ENCODE peak calls at places on chromosomes 11 and 22, in eight cellular contexts. Y, U, T, E, K, P, R and J are unnamed samples.

GRCh38 chr11:128653828-128654231 is 40.0 kb upstream of the FLI1 start:
- DNase-seq in Y (no peak), U (peak), T (peak), E (no peak), K (no peak), P (peak), R (peak), J (peak)

GRCh38 chr11:113926273-113927183 is 21.9 kb downstream of the HTR3B start:
- DNase-seq in Y (no peak), U (no peak), T (no peak), E (no peak), K (no peak), P (no peak), R (no peak), J (no peak)

GRCh38 chr11:11635456-11635855 is 13.7 kb upstream of the GALNT18 start:
- DNase-seq in Y (no peak), U (no peak), T (no peak), E (no peak), K (no peak), P (no peak), R (no peak), J (no peak)

GRCh38 chr11:108340958-108341357 is 118.1 kb downstream of the ATM start:
- DNase-seq in Y (no peak), U (no peak), T (peak), E (no peak), K (no peak), P (no peak), R (peak), J (no peak)

GRCh38 chr11:44559207-44559943 is 6.1 kb upstream of the CD82 start:
- DNase-seq in Y (no peak), U (no peak), T (peak), E (no peak), K (no peak), P (no peak), R (peak), J (peak)

GRCh38 chr11:107882095-107882820 is 23.7 kb upstream of the SLC35F2 start:
- DNase-seq in Y (no peak), U (no peak), T (no peak), E (no peak), K (no peak), P (no peak), R (no peak), J (no peak)

GRCh38 chr11:118915941-118916841 is 9.5 kb downstream of the BCL9L start:
- DNase-seq in Y (peak), U (peak), T (peak), E (no peak), K (no peak), P (no peak), R (no peak), J (no peak)

GRCh38 chr11:117734596-117734995 is 62.4 kb downstream of the DSCAML1 start:
- DNase-seq in Y (no peak), U (no peak), T (no peak), E (no peak), K (no peak), P (no peak), R (peak), J (no peak)

GRCh38 chr22:28243539-28243938 is 324.5 kb upstream of the PITPNB start:
- DNase-seq in Y (no peak), U (no peak), T (no peak), E (peak), K (no peak), P (no peak), R (no peak), J (no peak)

GRCh38 chr11:86699036-86699791 is 26.8 kb upstream of the ME3 start:
- DNase-seq in Y (no peak), U (no peak), T (no peak), E (no peak), K (no peak), P (no peak), R (no peak), J (no peak)

GRCh38 chr11:75454987-75455386 is 22.0 kb upstream of the KLHL35 start:
- DNase-seq in Y (peak), U (no peak), T (no peak), E (no peak), K (no peak), P (no peak), R (no peak), J (no peak)

GRCh38 chr11:124917115-124917637 is 1.9 kb upstream of the HEPN1 start:
- DNase-seq in Y (no peak), U (no peak), T (no peak), E (no peak), K (no peak), P (no peak), R (no peak), J (no peak)

GRCh38 chr11:62217191-62217748 is 8.8 kb downstream of the SCGB2A1 start:
- DNase-seq in Y (no peak), U (no peak), T (peak), E (peak), K (no peak), P (no peak), R (peak), J (peak)

GRCh38 chr11:13669544-13670488 is 1.3 kb downstream of the FAR1 start:
- DNase-seq in Y (no peak), U (no peak), T (no peak), E (no peak), K (no peak), P (no peak), R (no peak), J (no peak)